ENCODE peak calls at places on chromosomes 13 and 19, in four cellular contexts. Z is aorta, S is anterior cingulate cortex, B is fibroblast of the aortic adventitia. H is an unnamed sample.

GRCh38 chr13:36789730-36790129 is 29.3 kb upstream of the RFXAP start:
- DNase-seq in Z (no peak), S (no peak), B (no peak), H (no peak)

GRCh38 chr13:25232937-25233515 is 54.3 kb downstream of the MTMR6 start:
- DNase-seq in Z (no peak), S (no peak), B (peak), H (no peak)

GRCh38 chr13:110108348-110109139 is 198.4 kb downstream of the COL4A1 start:
- DNase-seq in Z (peak), S (peak), B (peak), H (no peak)

GRCh38 chr19:17807731-17808316 is 12.9 kb downstream of the B3GNT3 start:
- DNase-seq in Z (no peak), S (no peak), B (no peak), H (no peak)

GRCh38 chr13:25538276-25538675 is 166.5 kb downstream of the ATP8A2 start:
- DNase-seq in Z (no peak), S (no peak), B (no peak), H (no peak)

GRCh38 chr13:91247768-91248167 is 99.7 kb upstream of the MIR17HG start:
- DNase-seq in Z (no peak), S (no peak), B (no peak), H (no peak)

GRCh38 chr13:46142692-46143238 is 37.9 kb upstream of the CPB2 start:
- DNase-seq in Z (no peak), S (no peak), B (no peak), H (no peak)

GRCh38 chr19:31350033-31350692 is 927 bp upstream of the TSHZ3 start:
- DNase-seq in Z (peak), S (no peak), B (no peak), H (no peak)

GRCh38 chr13:93004919-93005318 is 221.7 kb upstream of the GPC6 start:
- DNase-seq in Z (no peak), S (no peak), B (peak), H (no peak)

GRCh38 chr13:76516013-76516412 is 370.2 kb downstream of the KCTD12 start:
- DNase-seq in Z (no peak), S (no peak), B (peak), H (no peak)

GRCh38 chr13:90882551-90882950 is 464.9 kb upstream of the MIR17HG start:
- DNase-seq in Z (no peak), S (no peak), B (no peak), H (no peak)

GRCh38 chr19:7247160-7247559 is 47.1 kb downstream of the INSR start:
- DNase-seq in Z (no peak), S (no peak), B (no peak), H (no peak)

GRCh38 chr13:111622051-111622531 is 301.6 kb downstream of the TEX29 start:
- DNase-seq in Z (no peak), S (no peak), B (no peak), H (no peak)

GRCh38 chr13:40329682-40330485 is 336.6 kb downstream of the FOXO1 start:
- DNase-seq in Z (no peak), S (no peak), B (peak), H (no peak)

GRCh38 chr19:18478545-18479311 is 40.8 kb upstream of the ISYNA1 start:
- DNase-seq in Z (peak), S (peak), B (peak), H (peak)

GRCh38 chr19:19423322-19423721 is 17.8 kb downstream of the GATAD2A start:
- DNase-seq in Z (peak), S (no peak), B (no peak), H (no peak)

GRCh38 chr19:38517321-38517720 is 83.8 kb downstream of the RYR1 start:
- DNase-seq in Z (peak), S (no peak), B (no peak), H (no peak)

GRCh38 chr13:46858163-46858562 is 38.7 kb downstream of the HTR2A start:
- DNase-seq in Z (no peak), S (no peak), B (no peak), H (no peak)

GRCh38 chr19:19276851-19277250 is 3.8 kb upstream of the TM6SF2 start:
- DNase-seq in Z (no peak), S (no peak), B (no peak), H (no peak)

GRCh38 chr13:98576963-98577822 is at the start of gene STK24:
- DNase-seq in Z (peak), S (peak), B (peak), H (peak)

GRCh38 chr13:109275848-109276247 is 510.5 kb downstream of the IRS2 start:
- DNase-seq in Z (no peak), S (no peak), B (no peak), H (no peak)

GRCh38 chr13:24511019-24511823 is 1.4 kb downstream of the PARP4 start:
- DNase-seq in Z (peak), S (no peak), B (peak), H (peak)

GRCh38 chr19:22622901-22623840 is 11.0 kb upstream of the ZNF492 start:
- DNase-seq in Z (peak), S (peak), B (no peak), H (no peak)

GRCh38 chr19:46862504-46862835 is 1.7 kb downstream of the ARHGAP35 start:
- DNase-seq in Z (no peak), S (no peak), B (peak), H (no peak)

GRCh38 chr13:50912851-50913250 is 3.3 kb downstream of the RNASEH2B start:
- DNase-seq in Z (no peak), S (no peak), B (no peak), H (no peak)

GRCh38 chr19:48595833-48596232 is 10.7 kb upstream of the SPACA4 start:
- DNase-seq in Z (no peak), S (no peak), B (no peak), H (no peak)

GRCh38 chr13:71290963-71291937 is 575.8 kb downstream of the DACH1 start:
- DNase-seq in Z (peak), S (no peak), B (peak), H (peak)

GRCh38 chr19:3770136-3771032 is 1.6 kb downstream of the RAX2 start:
- DNase-seq in Z (no peak), S (no peak), B (no peak), H (no peak)

GRCh38 chr19:51418707-51419106 is 1.3 kb upstream of the SIGLEC10 start:
- DNase-seq in Z (no peak), S (no peak), B (no peak), H (no peak)

H was measured in stimulated activated naive CD8-positive, alpha-beta T cell treated with anti-CD3 and anti-CD28 coated beads, Interleukin-15, amount 100 ng/mL, for 72 hours.